ENCODE peak calls at places on chromosomes 3 and 15, in four cellular contexts. Y is psoas muscle, D is brain microvascular endothelial cell, N is GM12865. I is an unnamed sample.

GRCh38 chr15:99385865-99386264 is 134.6 kb downstream of the LRRC28 start:
- DNase-seq in Y (peak), D (peak), N (no peak), I (no peak)

GRCh38 chr3:62041681-62042080 is 331.7 kb downstream of the FEZF2 start:
- DNase-seq in Y (no peak), D (no peak), N (no peak), I (no peak)

GRCh38 chr3:50671331-50671730 is 3.4 kb upstream of the DOCK3 start:
- DNase-seq in Y (no peak), D (peak), N (no peak), I (peak)

GRCh38 chr3:149618151-149619123 is 39.4 kb downstream of the WWTR1 start:
- DNase-seq in Y (no peak), D (peak), N (no peak), I (no peak)

GRCh38 chr3:183212565-183212964 is 40.5 kb upstream of the B3GNT5 start:
- DNase-seq in Y (no peak), D (no peak), N (no peak), I (no peak)

GRCh38 chr3:49745986-49746385 is 22.2 kb upstream of the GMPPB start:
- DNase-seq in Y (no peak), D (no peak), N (no peak), I (no peak)

GRCh38 chr3:160134964-160135363 is 90.3 kb upstream of the C3orf80 start:
- DNase-seq in Y (no peak), D (no peak), N (no peak), I (no peak)

GRCh38 chr3:111979689-111980025 is 831 bp downstream of the ABHD10 start:
- DNase-seq in Y (no peak), D (no peak), N (no peak), I (no peak)

GRCh38 chr3:155946178-155946577 is 75.7 kb downstream of the GMPS start:
- DNase-seq in Y (no peak), D (peak), N (no peak), I (peak)

GRCh38 chr3:22372292-22372949 is 621.4 kb upstream of the ZNF385D start:
- DNase-seq in Y (peak), D (no peak), N (no peak), I (no peak)

GRCh38 chr3:153513236-153513635 is 351.2 kb downstream of the RAP2B start:
- DNase-seq in Y (no peak), D (peak), N (peak), I (no peak)

GRCh38 chr15:53213336-53213735 is 423.2 kb upstream of the ONECUT1 start:
- DNase-seq in Y (no peak), D (no peak), N (no peak), I (no peak)

GRCh38 chr15:68463444-68463843 is 31.5 kb upstream of the ITGA11 start:
- DNase-seq in Y (no peak), D (no peak), N (no peak), I (no peak)

GRCh38 chr3:179513867-179514266 is 48.9 kb upstream of the ACTL6A start:
- DNase-seq in Y (no peak), D (peak), N (no peak), I (no peak)

GRCh38 chr15:69666441-69666882 is 213.8 kb downstream of the RPLP1 start:
- DNase-seq in Y (no peak), D (peak), N (peak), I (no peak)

GRCh38 chr3:138594150-138594934 is at the start of gene CEP70:
- DNase-seq in Y (peak), D (peak), N (peak), I (peak)

GRCh38 chr3:71006810-71007785 is 576.4 kb downstream of the FOXP1 start:
- DNase-seq in Y (no peak), D (no peak), N (peak), I (no peak)

GRCh38 chr3:45153658-45154437 is 7.7 kb upstream of the CDCP1 start:
- DNase-seq in Y (no peak), D (peak), N (no peak), I (no peak)

GRCh38 chr15:29936353-29937049 is 114.2 kb upstream of the TJP1 start:
- DNase-seq in Y (no peak), D (no peak), N (no peak), I (no peak)

GRCh38 chr3:29408676-29409075 is 127.8 kb downstream of the RBMS3 start:
- DNase-seq in Y (no peak), D (no peak), N (no peak), I (no peak)

GRCh38 chr3:89845053-89845452 is 737.6 kb downstream of the EPHA3 start:
- DNase-seq in Y (no peak), D (no peak), N (no peak), I (no peak)

DNA sequence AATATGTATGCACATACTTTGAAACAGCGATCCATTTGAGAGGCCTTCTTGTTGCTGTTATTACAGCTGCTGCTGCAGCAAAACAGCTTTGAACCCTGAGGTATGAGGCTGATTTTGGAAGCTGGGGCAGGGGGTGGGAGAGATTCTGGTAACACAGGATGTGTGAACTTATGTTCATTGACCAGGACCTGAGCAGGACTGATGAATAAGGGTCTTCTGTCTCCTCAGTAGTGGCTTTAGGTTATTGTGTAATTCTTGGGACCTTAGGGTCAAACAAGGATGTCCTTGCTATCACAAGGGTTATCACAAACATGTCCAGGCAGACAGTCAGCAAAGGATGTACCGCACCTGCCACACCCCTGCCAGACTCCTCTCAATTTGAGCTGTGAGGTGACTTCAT is 41.6 kb downstream of the CTDSPL start:
- DNase-seq in Y (no peak), D (no peak), N (no peak), I (no peak)
- H3K4me3 ChIP-seq in Y (no peak), D (no peak), N (no peak), I (no peak)

GRCh38 chr3:53815067-53815466 is 31.2 kb downstream of the CHDH start:
- DNase-seq in Y (no peak), D (no peak), N (no peak), I (no peak)

GRCh38 chr3:53815651-53816050 is 30.6 kb downstream of the CHDH start:
- DNase-seq in Y (no peak), D (no peak), N (no peak), I (no peak)

GRCh38 chr3:53813229-53813628 is 33.0 kb downstream of the CHDH start:
- DNase-seq in Y (no peak), D (no peak), N (no peak), I (no peak)

GRCh38 chr3:53812434-53812833 is 33.8 kb downstream of the CHDH start:
- DNase-seq in Y (no peak), D (no peak), N (peak), I (no peak)

DNA sequence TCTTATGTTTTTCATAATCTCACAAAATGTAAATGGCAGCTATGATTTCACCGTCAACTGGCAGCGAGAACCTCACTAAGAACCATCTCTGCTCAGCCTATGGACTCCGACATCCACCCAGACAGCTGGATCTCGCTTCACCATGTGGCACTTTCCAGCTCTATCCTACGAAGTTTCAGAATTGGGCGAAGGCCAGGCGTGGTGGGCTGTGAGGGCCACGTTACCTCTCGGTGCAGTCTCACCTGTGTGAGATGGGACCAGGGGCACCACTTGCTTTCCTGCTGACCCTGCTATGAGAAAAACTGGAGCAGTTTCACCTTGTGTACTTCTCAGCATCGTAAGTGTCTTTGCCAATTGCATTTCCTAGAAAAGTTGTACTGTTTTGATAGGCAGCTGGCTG is 32.3 kb downstream of the CHDH start:
- DNase-seq in Y (no peak), D (no peak), N (no peak), I (no peak)
- H3K4me3 ChIP-seq in Y (no peak), D (no peak), N (no peak), I (no peak)

GRCh38 chr15:75620776-75621536 is 4.6 kb downstream of the SNUPN start:
- DNase-seq in Y (peak), D (peak), N (no peak), I (no peak)
- H3K4me3 ChIP-seq in Y (no peak), D (peak), N (no peak), I (no peak)

DNA sequence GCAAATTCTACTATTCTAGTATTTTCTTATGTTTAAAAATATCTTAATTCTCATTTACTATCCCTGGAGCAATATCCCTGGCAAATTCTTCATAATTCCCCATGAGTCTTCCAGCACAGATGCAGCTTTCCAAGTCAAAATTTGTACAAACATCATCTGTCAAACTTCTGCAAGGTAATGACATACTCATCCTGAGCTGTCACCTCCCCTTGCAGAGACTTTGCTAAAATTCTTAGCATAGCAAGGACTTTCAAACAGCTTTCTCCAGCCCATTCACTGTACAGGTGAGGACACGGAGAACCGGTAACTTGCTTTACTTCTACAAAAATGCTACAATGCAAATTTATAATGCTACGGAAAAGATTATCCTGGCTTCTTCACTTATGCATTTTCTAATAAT is 28.7 kb upstream of the VGLL4 start:
- DNase-seq in Y (no peak), D (no peak), N (no peak), I (no peak)
- H3K4me3 ChIP-seq in Y (no peak), D (no peak), N (no peak), I (no peak)

DNA sequence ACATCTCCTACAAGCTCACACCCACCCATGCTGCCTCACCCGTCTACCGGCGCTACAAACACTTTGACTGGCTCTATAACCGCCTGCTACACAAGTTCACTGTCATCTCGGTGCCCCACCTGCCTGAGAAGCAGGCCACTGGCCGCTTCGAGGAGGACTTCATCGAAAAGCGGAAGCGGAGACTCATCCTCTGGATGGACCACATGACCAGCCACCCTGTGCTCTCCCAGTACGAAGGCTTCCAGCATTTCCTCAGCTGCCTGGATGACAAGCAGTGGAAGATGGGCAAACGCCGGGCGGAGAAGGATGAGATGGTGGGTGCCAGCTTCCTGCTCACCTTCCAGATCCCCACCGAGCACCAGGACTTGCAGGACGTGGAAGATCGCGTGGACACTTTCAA is 2.1 kb downstream of the SNX33 start:
- DNase-seq in Y (no peak), D (no peak), N (no peak), I (no peak)
- H3K4me3 ChIP-seq in Y (peak), D (peak), N (no peak), I (no peak)

DNA sequence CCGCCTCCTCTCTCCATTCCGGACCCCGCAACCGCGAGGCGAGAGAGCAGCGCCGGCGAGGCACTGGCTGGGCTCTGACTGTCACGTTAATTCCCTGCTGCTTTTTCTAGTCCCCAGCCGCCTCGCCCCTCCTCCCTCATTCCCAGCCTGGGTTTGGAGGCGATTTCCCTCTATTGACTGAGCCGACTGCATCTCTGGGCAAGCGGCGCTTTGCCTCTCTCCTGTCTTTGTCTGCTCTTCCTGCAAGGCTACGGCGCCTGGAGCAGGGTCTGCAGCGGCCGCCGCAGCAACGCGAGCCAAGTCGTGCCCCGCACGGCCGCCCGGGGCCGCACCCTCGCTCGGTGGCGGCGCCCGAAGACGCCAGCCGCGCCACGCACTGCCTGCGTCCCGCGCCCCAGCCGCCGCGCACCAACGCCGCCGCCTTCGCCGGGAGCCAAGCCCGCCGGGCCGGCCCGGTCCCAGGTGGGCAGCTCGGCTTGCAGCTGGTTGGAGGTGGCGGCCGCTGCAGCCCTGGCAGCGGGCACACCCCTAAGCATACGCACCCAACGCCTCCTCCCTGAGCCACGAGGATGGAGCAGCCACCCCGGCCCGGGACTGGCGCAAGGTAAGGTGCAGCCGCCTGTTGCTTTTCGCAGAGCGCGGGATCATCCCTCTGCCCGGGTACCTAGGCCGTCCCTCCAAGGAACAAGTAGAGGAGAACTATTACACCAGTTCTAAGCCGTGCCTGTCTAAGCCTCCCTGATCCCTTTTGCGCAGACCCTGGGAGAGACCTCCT is at the start of gene LRRC3B:
- DNase-seq in Y (peak), D (no peak), N (no peak), I (no peak)
- H3K4me3 ChIP-seq in Y (peak), D (no peak), N (no peak), I (no peak)

I was measured in retinal pigment epithelial cell.